ENCODE peak calls at places on chromosomes 11 and 22, in four cellular contexts. One of them, this sample, is unnamed.

GRCh38 chr11:8384199-8384821 is 120.6 kb upstream of the LMO1 start:
- DNase-seq in left ventricle myocardium inferior: no peak
- DNase-seq in Peyer's patch: no peak
- DNase-seq in CD8-positive, alpha-beta memory T cell: no peak
- DNase-seq in this sample: no peak

GRCh38 chr11:73622920-73623593 is 23.3 kb upstream of the PLEKHB1 start:
- DNase-seq in left ventricle myocardium inferior: no peak
- DNase-seq in Peyer's patch: no peak
- DNase-seq in CD8-positive, alpha-beta memory T cell: no peak
- DNase-seq in this sample: no peak

GRCh38 chr11:118740892-118741291 is 50.1 kb downstream of the DDX6 start:
- DNase-seq in CD8-positive, alpha-beta memory T cell: no peak
- DNase-seq in Peyer's patch: no peak
- DNase-seq in left ventricle myocardium inferior: no peak
- DNase-seq in this sample: no peak

GRCh38 chr11:8192896-8193209 is 24.0 kb upstream of the RIC3 start:
- DNase-seq in left ventricle myocardium inferior: no peak
- DNase-seq in Peyer's patch: no peak
- DNase-seq in CD8-positive, alpha-beta memory T cell: no peak
- DNase-seq in this sample: no peak

GRCh38 chr22:41833369-41834004 is 582 bp downstream of the SREBF2 start:
- DNase-seq in Peyer's patch: peak; percentile 74
- DNase-seq in left ventricle myocardium inferior: peak; percentile 30
- DNase-seq in CD8-positive, alpha-beta memory T cell: peak; percentile 50
- DNase-seq in this sample: no peak

GRCh38 chr11:43518407-43519165 is 159.9 kb downstream of the TTC17 start:
- DNase-seq in CD8-positive, alpha-beta memory T cell: no peak
- DNase-seq in Peyer's patch: no peak
- DNase-seq in left ventricle myocardium inferior: no peak
- DNase-seq in this sample: no peak

GRCh38 chr22:38180841-38181452 is 683 bp downstream of the PLA2G6 start:
- DNase-seq in CD8-positive, alpha-beta memory T cell: peak; percentile 43
- DNase-seq in left ventricle myocardium inferior: peak; percentile 44
- DNase-seq in Peyer's patch: peak; percentile 67
- DNase-seq in this sample: peak; percentile 56

GRCh38 chr11:86459682-86460460 is 85.2 kb downstream of the CCDC81 start:
- DNase-seq in Peyer's patch: no peak
- DNase-seq in left ventricle myocardium inferior: peak; percentile 45
- DNase-seq in CD8-positive, alpha-beta memory T cell: no peak
- DNase-seq in this sample: no peak

GRCh38 chr11:60528934-60529333 is 13.7 kb downstream of the MS4A13 start:
- DNase-seq in Peyer's patch: no peak
- DNase-seq in CD8-positive, alpha-beta memory T cell: no peak
- DNase-seq in left ventricle myocardium inferior: no peak
- DNase-seq in this sample: no peak

GRCh38 chr11:117169726-117170125 is 8.8 kb upstream of the SIDT2 start:
- DNase-seq in left ventricle myocardium inferior: no peak
- DNase-seq in CD8-positive, alpha-beta memory T cell: no peak
- DNase-seq in Peyer's patch: no peak
- DNase-seq in this sample: no peak

GRCh38 chr22:48785792-48786678 is 1041.6 kb downstream of the BRD1 start:
- DNase-seq in CD8-positive, alpha-beta memory T cell: no peak
- DNase-seq in left ventricle myocardium inferior: no peak
- DNase-seq in Peyer's patch: no peak
- DNase-seq in this sample: no peak

GRCh38 chr22:40534379-40535188 is 101.9 kb downstream of the MRTFA start:
- DNase-seq in left ventricle myocardium inferior: no peak
- DNase-seq in CD8-positive, alpha-beta memory T cell: no peak
- DNase-seq in Peyer's patch: no peak
- DNase-seq in this sample: no peak

GRCh38 chr22:40531951-40532900 is 104.3 kb downstream of the MRTFA start:
- DNase-seq in left ventricle myocardium inferior: no peak
- DNase-seq in CD8-positive, alpha-beta memory T cell: no peak
- DNase-seq in Peyer's patch: no peak
- DNase-seq in this sample: no peak

GRCh38 chr22:40535642-40536041 is 100.9 kb downstream of the MRTFA start:
- DNase-seq in Peyer's patch: no peak
- DNase-seq in left ventricle myocardium inferior: no peak
- DNase-seq in CD8-positive, alpha-beta memory T cell: no peak
- DNase-seq in this sample: no peak

GRCh38 chr22:40533712-40534378 is 102.7 kb downstream of the MRTFA start:
- DNase-seq in left ventricle myocardium inferior: no peak
- DNase-seq in Peyer's patch: no peak
- DNase-seq in CD8-positive, alpha-beta memory T cell: peak; percentile 61
- DNase-seq in this sample: no peak

DNA sequence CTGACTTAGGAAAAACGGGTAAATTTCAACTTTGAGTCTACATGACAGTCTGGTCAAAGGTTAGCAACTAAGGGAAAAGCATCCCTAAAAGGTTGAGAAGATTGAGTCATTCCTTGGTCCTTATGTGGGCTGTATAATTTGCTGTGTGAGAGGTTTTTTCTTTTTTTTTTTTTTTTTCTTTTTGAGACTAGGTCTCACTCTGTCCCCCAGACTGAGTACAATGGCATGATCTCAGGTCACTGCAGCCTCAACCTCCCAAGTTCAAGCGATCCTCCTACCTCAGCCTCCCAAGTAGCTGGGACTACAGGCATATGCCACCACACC is 101.4 kb downstream of the MRTFA start:
- DNase-seq in CD8-positive, alpha-beta memory T cell: no peak
- DNase-seq in Peyer's patch: no peak
- DNase-seq in left ventricle myocardium inferior: no peak
- DNase-seq in this sample: no peak
- H3K27ac ChIP-seq in CD8-positive, alpha-beta memory T cell: no peak overlapping the region
- H3K27ac ChIP-seq in Peyer's patch: no peak overlapping the region
- H3K27ac ChIP-seq in left ventricle myocardium inferior: peak overlapping the region; percentile 52
- H3K27ac ChIP-seq in this sample: peak overlapping the region; percentile 22

GRCh38 chr11:40187092-40187403 is 1272.4 kb downstream of the LRRC4C start:
- DNase-seq in left ventricle myocardium inferior: no peak
- DNase-seq in Peyer's patch: no peak
- DNase-seq in CD8-positive, alpha-beta memory T cell: no peak
- DNase-seq in this sample: no peak
- H3K27ac ChIP-seq in left ventricle myocardium inferior: no peak overlapping the region
- H3K27ac ChIP-seq in Peyer's patch: no peak overlapping the region
- H3K27ac ChIP-seq in CD8-positive, alpha-beta memory T cell: no peak overlapping the region
- H3K27ac ChIP-seq in this sample: peak overlapping the region; percentile 97

DNA sequence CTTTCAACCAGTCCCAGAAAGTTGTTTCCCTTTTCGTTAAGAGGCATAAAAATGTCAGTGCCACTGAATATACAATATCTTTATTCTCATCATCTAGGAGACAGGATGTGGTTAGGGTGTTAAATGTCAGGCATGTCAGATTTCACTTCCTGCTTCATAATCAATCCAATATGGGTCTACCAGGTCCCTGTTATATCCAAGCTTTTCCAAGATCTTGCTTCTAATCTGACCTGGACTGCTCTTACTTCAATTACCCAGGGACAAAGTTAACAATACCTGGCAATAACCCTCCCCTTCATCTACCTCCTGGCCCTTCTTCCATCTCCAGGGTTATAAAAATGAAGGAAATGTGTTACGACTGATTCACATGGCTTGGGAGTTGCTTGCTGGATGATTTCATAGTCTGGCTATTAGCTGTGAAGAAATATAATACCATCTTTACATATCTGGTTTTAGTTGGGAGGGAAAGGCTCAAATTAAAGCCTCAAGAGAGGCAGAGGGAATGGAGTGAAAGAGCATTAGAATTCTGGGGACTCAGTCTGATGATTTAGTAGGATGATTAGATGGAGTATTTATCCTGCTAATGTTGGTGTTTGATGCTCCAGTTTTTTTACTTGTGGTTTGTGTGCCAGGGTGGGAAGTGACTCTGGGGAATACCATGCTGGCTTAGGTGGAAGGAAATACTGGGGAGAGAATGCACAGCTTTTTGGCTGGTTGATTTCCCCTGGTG is 534.3 kb downstream of the ETS1 start:
- DNase-seq in left ventricle myocardium inferior: no peak
- DNase-seq in CD8-positive, alpha-beta memory T cell: peak; percentile 57
- DNase-seq in Peyer's patch: no peak
- DNase-seq in this sample: no peak
- H3K27ac ChIP-seq in left ventricle myocardium inferior: no peak overlapping the region
- H3K27ac ChIP-seq in CD8-positive, alpha-beta memory T cell: peak overlapping the region; percentile 10
- H3K27ac ChIP-seq in Peyer's patch: no peak overlapping the region
- H3K27ac ChIP-seq in this sample: no peak overlapping the region

GRCh38 chr11:11583801-11584445 is 37.9 kb downstream of the GALNT18 start:
- DNase-seq in Peyer's patch: no peak
- DNase-seq in CD8-positive, alpha-beta memory T cell: no peak
- DNase-seq in left ventricle myocardium inferior: no peak
- DNase-seq in this sample: no peak
- H3K27ac ChIP-seq in Peyer's patch: no peak overlapping the region
- H3K27ac ChIP-seq in CD8-positive, alpha-beta memory T cell: no peak overlapping the region
- H3K27ac ChIP-seq in left ventricle myocardium inferior: peak overlapping the region; percentile 88
- H3K27ac ChIP-seq in this sample: no peak overlapping the region

This sample was measured in caudate nucleus.